ENCODE peak calls at places on chromosomes 2 and 18, in four cellular contexts. S, D, J and U are unnamed samples.

GRCh38 chr18:63795611-63796010 is 20.4 kb downstream of the SERPINB7 start:
- DNase-seq in J (no peak), D (no peak), S (no peak), U (no peak)

GRCh38 chr2:176675557-176676256 is 406.5 kb downstream of the MTX2 start:
- DNase-seq in J (no peak), D (no peak), S (no peak), U (no peak)

GRCh38 chr2:232228332-232228731 is 150.2 kb upstream of the ALPP start:
- DNase-seq in S (no peak), D (no peak), J (no peak), U (no peak)

GRCh38 chr2:168359082-168359481 is 97.0 kb upstream of the CERS6 start:
- DNase-seq in S (no peak), J (no peak), D (no peak), U (no peak)

GRCh38 chr18:79644006-79644665 is 35.5 kb upstream of the CTDP1 start:
- DNase-seq in D (peak; percentile 74), J (peak; percentile 23), S (peak; percentile 59), U (peak; percentile 67)

GRCh38 chr2:219448776-219449476 is 14.3 kb downstream of the SPEG start:
- DNase-seq in D (no peak), S (no peak), J (no peak), U (no peak)

GRCh38 chr2:142716463-142717242 is 160.8 kb upstream of the KYNU start:
- DNase-seq in D (no peak), S (no peak), J (no peak), U (no peak)

GRCh38 chr2:62725712-62726055 is 20.2 kb downstream of the EHBP1 start:
- DNase-seq in D (no peak), J (no peak), S (no peak), U (no peak)

GRCh38 chr2:69204654-69205053 is 182.4 kb downstream of the GFPT1 start:
- DNase-seq in D (no peak), S (no peak), J (no peak), U (peak; percentile 43)

GRCh38 chr2:219285894-219286425 is 6.8 kb downstream of the DNAJB2 start:
- DNase-seq in J (no peak), D (no peak), S (no peak), U (peak; percentile 58)

GRCh38 chr2:181459646-181460045 is 2.5 kb downstream of the ITGA4 start:
- DNase-seq in J (no peak), S (peak; percentile 51), D (no peak), U (no peak)

GRCh38 chr2:207770602-207771404 is 1.1 kb upstream of the FZD5 start:
- DNase-seq in S (peak; percentile 10), D (peak; percentile 54), J (no peak), U (no peak)

GRCh38 chr2:207180741-207181140 is 15.0 kb upstream of the KLF7 start:
- DNase-seq in S (peak; percentile 57), D (no peak), J (no peak), U (no peak)

GRCh38 chr2:86556508-86556907 is 6.7 kb downstream of the CHMP3 start:
- DNase-seq in D (no peak), S (no peak), J (no peak), U (no peak)

GRCh38 chr2:240509667-240510512 is 47.9 kb downstream of the ANKMY1 start:
- DNase-seq in D (no peak), S (no peak), J (no peak), U (no peak)

GRCh38 chr2:237059155-237059875 is 26.4 kb upstream of the COPS8 start:
- DNase-seq in S (no peak), J (no peak), D (no peak), U (no peak)

GRCh38 chr2:180980943-180981898 is 816 bp downstream of the UBE2E3 start:
- DNase-seq in S (peak; percentile 66), J (peak; percentile 30), D (peak; percentile 51), U (peak; percentile 38)

GRCh38 chr2:160652236-160652635 is 158.6 kb upstream of the RBMS1 start:
- DNase-seq in J (no peak), S (no peak), D (peak; percentile 58), U (no peak)

GRCh38 chr2:152031747-152032146 is 67.1 kb downstream of the CACNB4 start:
- DNase-seq in D (no peak), J (no peak), S (no peak), U (no peak)